ENCODE peak calls at places on chromosomes 4 and X, in eight cellular contexts. U is prostate gland, T is gastrocnemius medialis, D is A549, C is testis, I is transverse colon, V is uterus, Z is endothelial cell of umbilical vein. M is an unnamed sample.

GRCh38 chr4:5976921-5977320 is 41.3 kb downstream of the C4orf50 start:
- DNase-seq in T (no peak), V (no peak), C (no peak), D (no peak), U (no peak), I (no peak), Z (no peak), M (no peak)

GRCh38 chr4:47340914-47341313 is 122.6 kb downstream of the COMMD8 start:
- DNase-seq in C (no peak), D (no peak), Z (no peak), T (no peak), I (no peak), U (no peak), V (no peak), M (no peak)

GRCh38 chr4:122434285-122434684 is 22.2 kb downstream of the IL2 start:
- DNase-seq in C (no peak), Z (no peak), I (no peak), D (no peak), U (no peak), V (no peak), T (no peak), M (no peak)

GRCh38 chrX:85223359-85223758 is 20.2 kb downstream of the SATL1 start:
- DNase-seq in T (no peak), C (no peak), V (no peak), I (no peak), U (no peak), D (no peak), Z (no peak), M (no peak)

GRCh38 chr4:143558823-143559756 is 45.6 kb downstream of the SMARCA5 start:
- DNase-seq in I (peak; percentile 79), D (peak; percentile 34), T (peak; percentile 29), Z (peak; percentile 85), C (peak; percentile 85), U (peak; percentile 54), V (peak; percentile 46), M (peak; percentile 36)

GRCh38 chrX:68842781-68843581 is 14.2 kb downstream of the EFNB1 start:
- DNase-seq in D (no peak), T (no peak), U (no peak), Z (no peak), C (no peak), V (no peak), I (peak; percentile 51), M (no peak)

GRCh38 chr4:16765549-16765948 is 132.9 kb downstream of the LDB2 start:
- DNase-seq in U (no peak), C (no peak), T (no peak), Z (no peak), I (no peak), D (no peak), V (no peak), M (no peak)

GRCh38 chr4:16205298-16206164 is 20.7 kb downstream of the TAPT1 start:
- DNase-seq in T (no peak), V (no peak), C (no peak), D (peak; percentile 14), I (no peak), Z (peak; percentile 24), U (no peak), M (no peak)

GRCh38 chr4:74654230-74654681 is 140.1 kb downstream of the BTC start:
- DNase-seq in V (no peak), I (no peak), Z (no peak), D (peak; percentile 59), T (no peak), U (no peak), C (no peak), M (no peak)

GRCh38 chr4:14196141-14196540 is 568.6 kb upstream of the BOD1L1 start:
- DNase-seq in Z (peak; percentile 52), V (no peak), C (peak; percentile 63), U (no peak), I (no peak), D (no peak), T (no peak), M (peak; percentile 20)

GRCh38 chr4:169268951-169269781 is 1.6 kb downstream of the SH3RF1 start:
- DNase-seq in U (peak; percentile 20), C (no peak), I (peak; percentile 31), D (no peak), V (no peak), Z (peak; percentile 61), T (no peak), M (no peak)

GRCh38 chr4:56821394-56822263 is at the start of gene SPINK2:
- DNase-seq in C (peak; percentile 58), D (peak; percentile 61), V (no peak), U (peak; percentile 22), T (no peak), I (peak; percentile 63), Z (no peak), M (no peak)

GRCh38 chrX:154490414-154491083 is at the start of gene SLC10A3:
- DNase-seq in V (peak; percentile 91), C (peak; percentile 92), D (peak; percentile 89), T (peak; percentile 84), Z (peak; percentile 94), I (peak; percentile 94), U (peak; percentile 91), M (peak; percentile 92)
- TF ChIP-seq POLR2A in V (peak; percentile 94), C (peak; percentile 46), D (peak; percentile 90), T (peak; percentile 93), Z (peak; percentile 80), I (peak; percentile 90), U (peak; percentile 86), M (peak; percentile 78)

GRCh38 chr4:33751050-33751449 is 2493.3 kb downstream of the ARAP2 start:
- DNase-seq in C (no peak), T (no peak), U (no peak), I (no peak), Z (no peak), D (no peak), V (no peak), M (no peak)

GRCh38 chr4:33746979-33747378 is 2497.3 kb downstream of the ARAP2 start:
- DNase-seq in U (no peak), V (no peak), T (no peak), C (no peak), Z (no peak), D (no peak), I (no peak), M (no peak)
- H3K27ac ChIP-seq in U (no peak overlapping the region), V (no peak overlapping the region), T (no peak overlapping the region), C (no peak overlapping the region), Z (no peak overlapping the region), D (peak overlapping the region; percentile 61), I (no peak overlapping the region), M (no peak overlapping the region)

GRCh38 chrX:134459683-134460004 is 321 bp upstream of the HPRT1 start:
- DNase-seq in C (no peak), T (no peak), D (no peak), V (no peak), I (no peak), Z (peak; percentile 44), U (no peak), M (no peak)

GRCh38 chrX:134462927-134463326 is 3.0 kb downstream of the HPRT1 start:
- DNase-seq in T (no peak), U (no peak), D (no peak), I (no peak), Z (no peak), V (no peak), C (no peak), M (no peak)

GRCh38 chrX:134457708-134458107 is 2.3 kb upstream of the HPRT1 start:
- DNase-seq in Z (no peak), D (no peak), V (no peak), I (no peak), T (no peak), C (no peak), U (no peak), M (no peak)

GRCh38 chrX:134460005-134460860 is at the start of gene HPRT1:
- DNase-seq in T (peak; percentile 64), D (peak; percentile 42), V (peak; percentile 78), I (peak; percentile 87), Z (peak; percentile 78), C (peak; percentile 87), U (peak; percentile 81), M (peak; percentile 80)

DNA sequence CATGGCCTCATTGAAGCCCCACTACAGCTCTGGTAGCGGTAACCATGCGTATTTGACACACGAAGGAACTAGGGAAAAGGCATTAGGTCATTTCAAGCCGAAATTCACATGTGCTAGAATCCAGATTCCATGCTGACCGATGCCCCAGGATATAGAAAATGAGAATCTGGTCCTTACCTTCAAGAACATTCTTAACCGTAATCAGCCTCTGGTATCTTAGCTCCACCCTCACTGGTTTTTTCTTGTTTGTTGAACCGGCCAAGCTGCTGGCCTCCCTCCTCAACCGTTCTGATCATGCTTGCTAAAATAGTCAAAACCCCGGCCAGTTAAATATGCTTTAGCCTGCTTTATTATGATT is 875 bp downstream of the HPRT1 start:
- DNase-seq in U (no peak), D (no peak), Z (peak; percentile 34), V (no peak), T (no peak), I (no peak), C (no peak), M (no peak)
- TF ChIP-seq POLR2A in U (no peak), D (no peak), Z (no peak), V (no peak), T (no peak), I (no peak), C (no peak), M (no peak)

GRCh38 chrX:23845316-23845932 is 62.3 kb downstream of the APOO start:
- DNase-seq in D (no peak), I (peak; percentile 38), V (no peak), U (peak; percentile 23), T (no peak), C (no peak), Z (peak; percentile 61), M (no peak)
- H3K27ac ChIP-seq in D (peak overlapping the region; percentile 81), I (peak overlapping the region; percentile 68), V (peak overlapping the region; percentile 59), U (peak overlapping the region; percentile 66), T (peak overlapping the region; percentile 23), C (peak overlapping the region; percentile 50), Z (peak overlapping the region; percentile 18), M (no peak overlapping the region)

GRCh38 chrX:140762061-140762460 is 52.5 kb downstream of the LINC00632 start:
- DNase-seq in Z (peak; percentile 46), U (peak; percentile 3), T (no peak), C (peak; percentile 60), D (peak; percentile 21), I (peak; percentile 13), V (no peak), M (peak; percentile 32)

GRCh38 chrX:140767646-140768045 is 58.1 kb downstream of the LINC00632 start:
- DNase-seq in V (no peak), U (no peak), Z (no peak), D (no peak), C (no peak), I (no peak), T (no peak), M (no peak)

GRCh38 chrX:140766024-140766611 is 56.6 kb downstream of the LINC00632 start:
- DNase-seq in C (peak; percentile 51), Z (peak; percentile 54), T (no peak), D (no peak), U (no peak), I (peak; percentile 22), V (peak; percentile 34), M (peak; percentile 36)

GRCh38 chrX:140765043-140765784 is 55.7 kb downstream of the LINC00632 start:
- DNase-seq in V (no peak), U (no peak), D (no peak), Z (peak; percentile 32), I (no peak), C (peak; percentile 13), T (no peak), M (no peak)

GRCh38 chrX:140764401-140764919 is 54.9 kb downstream of the LINC00632 start:
- DNase-seq in T (no peak), I (no peak), U (no peak), D (no peak), C (peak; percentile 17), Z (peak; percentile 27), V (peak; percentile 21), M (no peak)
- TF ChIP-seq POLR2A in T (no peak), I (no peak), U (no peak), D (peak; percentile 32), C (no peak), Z (no peak), V (no peak), M (no peak)

GRCh38 chr4:23789765-23790164 is 100.1 kb downstream of the PPARGC1A start:
- DNase-seq in I (no peak), V (peak; percentile 45), D (no peak), U (no peak), C (no peak), T (no peak), Z (no peak), M (no peak)
- H3K27ac ChIP-seq in I (no peak overlapping the region), V (no peak overlapping the region), D (no peak overlapping the region), U (no peak overlapping the region), C (no peak overlapping the region), T (no peak overlapping the region), Z (no peak overlapping the region), M (no peak overlapping the region)

M was measured in ovary.